ENCODE peak calls at places on chromosome 5, in eight cellular contexts. D is Calu3, Q is prostate gland, C is T-cell, L is PC-9, B is mesenteric fat pad, G is cortex of kidney, M is GM04503. E is an unnamed sample.

GRCh38 chr5:32711693-32712462 is 757 bp downstream of the NPR3 start:
- DNase-seq in D (no peak), Q (no peak), C (no peak), L (peak; percentile 64), B (no peak), G (no peak), M (no peak), E (peak; percentile 56)

GRCh38 chr5:136453986-136454758 is 88.8 kb upstream of the TRPC7 start:
- DNase-seq in D (no peak), Q (no peak), C (no peak), L (no peak), B (no peak), G (no peak), M (no peak), E (no peak)

GRCh38 chr5:169566202-169566601 is 17.4 kb upstream of the SPDL1 start:
- DNase-seq in D (no peak), Q (no peak), C (no peak), L (no peak), B (no peak), G (no peak), M (no peak), E (no peak)

GRCh38 chr5:75059887-75060286 is 7.5 kb upstream of the GCNT4 start:
- DNase-seq in D (no peak), Q (no peak), C (peak; percentile 84), L (no peak), B (no peak), G (no peak), M (no peak), E (no peak)

GRCh38 chr5:140142246-140142645 is 16.5 kb downstream of the IGIP start:
- DNase-seq in D (no peak), Q (no peak), C (no peak), L (no peak), B (no peak), G (no peak), M (no peak), E (no peak)

GRCh38 chr5:106656821-106657220 is 1013.9 kb downstream of the EFNA5 start:
- DNase-seq in D (no peak), Q (no peak), C (no peak), L (no peak), B (no peak), G (no peak), M (no peak), E (no peak)

GRCh38 chr5:148372331-148372730 is 11.4 kb upstream of the FBXO38 start:
- DNase-seq in D (no peak), Q (no peak), C (no peak), L (no peak), B (no peak), G (no peak), M (no peak), E (no peak)

GRCh38 chr5:142014911-142015584 is 2.2 kb upstream of the GNPDA1 start:
- DNase-seq in D (peak; percentile 70), Q (peak; percentile 47), C (no peak), L (peak; percentile 34), B (no peak), G (no peak), M (no peak), E (no peak)

GRCh38 chr5:4639959-4640358 is 500.2 kb upstream of the ADAMTS16 start:
- DNase-seq in D (no peak), Q (no peak), C (no peak), L (no peak), B (no peak), G (no peak), M (no peak), E (no peak)

GRCh38 chr5:50744761-50745160 is 78.3 kb downstream of the PARP8 start:
- DNase-seq in D (no peak), Q (no peak), C (no peak), L (no peak), B (no peak), G (no peak), M (peak; percentile 3), E (no peak)

GRCh38 chr5:144369001-144369400 is 198.3 kb downstream of the KCTD16 start:
- DNase-seq in D (no peak), Q (no peak), C (no peak), L (no peak), B (no peak), G (no peak), M (no peak), E (no peak)

GRCh38 chr5:109567374-109568044 is 122.2 kb upstream of the MAN2A1 start:
- DNase-seq in D (no peak), Q (no peak), C (no peak), L (no peak), B (no peak), G (no peak), M (peak; percentile 25), E (no peak)

GRCh38 chr5:111453747-111454146 is 58.6 kb downstream of the STARD4 start:
- DNase-seq in D (no peak), Q (no peak), C (no peak), L (no peak), B (no peak), G (no peak), M (no peak), E (peak; percentile 92)

E was measured in MG63.